ENCODE peak calls at places on chromosomes 1 and 21, in nine cellular contexts. One of them, this sample, is unnamed.
A peak's percentile ranks its signal among the peaks of the same experiment; 100 is the strongest.

GRCh38 chr1:116506132-116507004 is 64.5 kb downstream of the CD58 start:
- DNase-seq in glutamatergic neuron: no peak
- DNase-seq in neural crest cell: no peak
- DNase-seq in left ventricle myocardium inferior: no peak
- DNase-seq in AG09319: no peak
- DNase-seq in prostate gland: no peak
- DNase-seq in coronary artery: no peak
- DNase-seq in ascending aorta: no peak
- DNase-seq in tibial artery: no peak
- DNase-seq in this sample: no peak

GRCh38 chr1:86195281-86195680 is 38.7 kb upstream of the COL24A1 start:
- DNase-seq in AG09319: no peak
- DNase-seq in ascending aorta: no peak
- DNase-seq in left ventricle myocardium inferior: no peak
- DNase-seq in glutamatergic neuron: peak; percentile 22
- DNase-seq in neural crest cell: no peak
- DNase-seq in coronary artery: no peak
- DNase-seq in tibial artery: no peak
- DNase-seq in prostate gland: no peak
- DNase-seq in this sample: no peak

GRCh38 chr1:183244466-183244865 is 58.4 kb downstream of the LAMC2 start:
- DNase-seq in left ventricle myocardium inferior: peak; percentile 90
- DNase-seq in tibial artery: peak; percentile 97
- DNase-seq in glutamatergic neuron: no peak
- DNase-seq in AG09319: peak; percentile 87
- DNase-seq in prostate gland: no peak
- DNase-seq in neural crest cell: no peak
- DNase-seq in ascending aorta: no peak
- DNase-seq in coronary artery: peak; percentile 89
- DNase-seq in this sample: no peak

GRCh38 chr1:16174261-16174871 is 18.5 kb upstream of the EPHA2 start:
- DNase-seq in prostate gland: no peak
- DNase-seq in coronary artery: no peak
- DNase-seq in neural crest cell: no peak
- DNase-seq in tibial artery: no peak
- DNase-seq in AG09319: no peak
- DNase-seq in glutamatergic neuron: no peak
- DNase-seq in left ventricle myocardium inferior: no peak
- DNase-seq in ascending aorta: no peak
- DNase-seq in this sample: no peak

GRCh38 chr1:82246050-82246449 is 445.3 kb downstream of the ADGRL2 start:
- DNase-seq in glutamatergic neuron: no peak
- DNase-seq in AG09319: no peak
- DNase-seq in left ventricle myocardium inferior: no peak
- DNase-seq in prostate gland: no peak
- DNase-seq in tibial artery: no peak
- DNase-seq in neural crest cell: no peak
- DNase-seq in coronary artery: no peak
- DNase-seq in ascending aorta: no peak
- DNase-seq in this sample: no peak

GRCh38 chr1:220817907-220818306 is 31.2 kb downstream of the MTARC1 start:
- DNase-seq in left ventricle myocardium inferior: no peak
- DNase-seq in neural crest cell: no peak
- DNase-seq in glutamatergic neuron: no peak
- DNase-seq in prostate gland: no peak
- DNase-seq in AG09319: no peak
- DNase-seq in ascending aorta: no peak
- DNase-seq in tibial artery: no peak
- DNase-seq in coronary artery: no peak
- DNase-seq in this sample: no peak

GRCh38 chr21:42651515-42652401 is 1.7 kb upstream of the PDE9A start:
- DNase-seq in coronary artery: no peak
- DNase-seq in prostate gland: no peak
- DNase-seq in tibial artery: no peak
- DNase-seq in AG09319: no peak
- DNase-seq in left ventricle myocardium inferior: peak; percentile 17
- DNase-seq in neural crest cell: no peak
- DNase-seq in ascending aorta: no peak
- DNase-seq in glutamatergic neuron: peak; percentile 28
- DNase-seq in this sample: no peak

GRCh38 chr1:105073660-105074059 is 1324.0 kb downstream of the AMY1C start:
- DNase-seq in coronary artery: no peak
- DNase-seq in tibial artery: no peak
- DNase-seq in glutamatergic neuron: no peak
- DNase-seq in left ventricle myocardium inferior: no peak
- DNase-seq in prostate gland: no peak
- DNase-seq in neural crest cell: no peak
- DNase-seq in AG09319: no peak
- DNase-seq in ascending aorta: no peak
- DNase-seq in this sample: no peak

GRCh38 chr1:60942896-60943633 is 139.3 kb upstream of the NFIA start:
- DNase-seq in tibial artery: no peak
- DNase-seq in coronary artery: no peak
- DNase-seq in prostate gland: no peak
- DNase-seq in neural crest cell: no peak
- DNase-seq in ascending aorta: no peak
- DNase-seq in glutamatergic neuron: no peak
- DNase-seq in AG09319: no peak
- DNase-seq in left ventricle myocardium inferior: no peak
- DNase-seq in this sample: no peak

DNA sequence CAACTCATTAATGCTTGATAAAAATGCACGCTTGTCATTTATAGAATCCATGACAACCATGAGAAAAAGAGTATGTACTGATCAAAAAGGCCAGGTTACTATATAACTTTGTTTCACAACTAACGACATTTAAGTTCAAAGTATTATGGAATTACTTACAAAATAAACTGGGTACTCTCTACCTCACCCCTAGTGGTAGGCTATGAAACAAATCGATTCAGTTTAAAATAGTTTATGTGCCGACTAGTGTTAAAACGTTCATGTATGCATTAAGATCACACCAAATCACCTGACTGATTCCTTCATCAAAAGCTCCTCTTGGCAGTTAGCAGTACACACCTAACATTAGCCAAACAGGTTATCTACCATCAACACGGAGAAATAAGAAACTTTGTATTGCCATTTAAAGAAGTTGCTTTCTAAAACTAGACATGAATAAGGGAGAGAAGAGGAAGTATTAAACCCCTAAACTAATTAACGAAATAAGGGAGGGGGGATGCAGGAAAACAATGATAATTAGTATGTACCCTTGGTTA is 137.1 kb downstream of the AKT3 start:
- DNase-seq in coronary artery: no peak
- DNase-seq in prostate gland: no peak
- DNase-seq in left ventricle myocardium inferior: no peak
- DNase-seq in ascending aorta: no peak
- DNase-seq in tibial artery: no peak
- DNase-seq in glutamatergic neuron: no peak
- DNase-seq in neural crest cell: no peak
- DNase-seq in AG09319: no peak
- DNase-seq in this sample: no peak
- TF ChIP-seq CTCF in coronary artery: no peak
- TF ChIP-seq CTCF in prostate gland: no peak
- TF ChIP-seq CTCF in left ventricle myocardium inferior: peak; percentile 31
- TF ChIP-seq CTCF in ascending aorta: no peak
- TF ChIP-seq CTCF in tibial artery: no peak
- TF ChIP-seq CTCF in glutamatergic neuron: peak; percentile 60
- TF ChIP-seq CTCF in neural crest cell: peak; percentile 56
- TF ChIP-seq CTCF in AG09319: peak; percentile 29
- TF ChIP-seq CTCF in this sample: peak; percentile 37

DNA sequence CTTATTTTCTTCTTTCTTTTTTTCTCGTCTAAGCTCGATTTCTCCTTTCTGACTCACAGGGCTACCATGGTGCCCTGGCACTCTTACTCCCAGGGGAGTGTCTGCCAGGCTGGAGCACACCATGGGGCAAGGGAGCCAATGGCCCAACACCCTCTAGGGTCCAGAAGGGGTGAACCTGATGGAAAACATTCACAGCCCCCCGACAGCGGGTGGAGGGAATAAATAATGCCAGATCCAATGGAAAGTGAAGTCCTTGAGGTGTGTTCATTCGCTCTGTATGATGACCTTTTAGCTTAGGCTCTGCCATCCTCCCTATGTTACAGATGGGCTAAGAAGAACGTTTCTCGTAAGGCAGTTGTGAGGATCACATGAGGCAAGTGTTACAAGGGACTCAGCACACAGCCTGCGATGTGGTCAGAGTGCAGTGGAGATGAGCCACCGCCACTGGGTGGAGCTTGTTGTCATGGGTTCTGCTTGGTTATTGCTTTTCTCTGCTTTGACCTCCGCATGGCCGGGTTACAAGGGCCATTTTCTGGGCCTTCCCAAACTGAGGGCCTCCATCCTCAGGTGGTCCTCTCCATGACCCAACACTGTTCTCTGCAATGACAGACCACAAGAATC is 3.5 kb upstream of the FCMR start:
- DNase-seq in neural crest cell: no peak
- DNase-seq in ascending aorta: peak; percentile 49
- DNase-seq in glutamatergic neuron: peak; percentile 26
- DNase-seq in prostate gland: no peak
- DNase-seq in tibial artery: no peak
- DNase-seq in coronary artery: no peak
- DNase-seq in AG09319: no peak
- DNase-seq in left ventricle myocardium inferior: no peak
- DNase-seq in this sample: no peak
- TF ChIP-seq CTCF in neural crest cell: no peak
- TF ChIP-seq CTCF in ascending aorta: no peak
- TF ChIP-seq CTCF in glutamatergic neuron: no peak
- TF ChIP-seq CTCF in prostate gland: no peak
- TF ChIP-seq CTCF in tibial artery: no peak
- TF ChIP-seq CTCF in coronary artery: no peak
- TF ChIP-seq CTCF in AG09319: no peak
- TF ChIP-seq CTCF in left ventricle myocardium inferior: peak; percentile 20
- TF ChIP-seq CTCF in this sample: no peak

DNA sequence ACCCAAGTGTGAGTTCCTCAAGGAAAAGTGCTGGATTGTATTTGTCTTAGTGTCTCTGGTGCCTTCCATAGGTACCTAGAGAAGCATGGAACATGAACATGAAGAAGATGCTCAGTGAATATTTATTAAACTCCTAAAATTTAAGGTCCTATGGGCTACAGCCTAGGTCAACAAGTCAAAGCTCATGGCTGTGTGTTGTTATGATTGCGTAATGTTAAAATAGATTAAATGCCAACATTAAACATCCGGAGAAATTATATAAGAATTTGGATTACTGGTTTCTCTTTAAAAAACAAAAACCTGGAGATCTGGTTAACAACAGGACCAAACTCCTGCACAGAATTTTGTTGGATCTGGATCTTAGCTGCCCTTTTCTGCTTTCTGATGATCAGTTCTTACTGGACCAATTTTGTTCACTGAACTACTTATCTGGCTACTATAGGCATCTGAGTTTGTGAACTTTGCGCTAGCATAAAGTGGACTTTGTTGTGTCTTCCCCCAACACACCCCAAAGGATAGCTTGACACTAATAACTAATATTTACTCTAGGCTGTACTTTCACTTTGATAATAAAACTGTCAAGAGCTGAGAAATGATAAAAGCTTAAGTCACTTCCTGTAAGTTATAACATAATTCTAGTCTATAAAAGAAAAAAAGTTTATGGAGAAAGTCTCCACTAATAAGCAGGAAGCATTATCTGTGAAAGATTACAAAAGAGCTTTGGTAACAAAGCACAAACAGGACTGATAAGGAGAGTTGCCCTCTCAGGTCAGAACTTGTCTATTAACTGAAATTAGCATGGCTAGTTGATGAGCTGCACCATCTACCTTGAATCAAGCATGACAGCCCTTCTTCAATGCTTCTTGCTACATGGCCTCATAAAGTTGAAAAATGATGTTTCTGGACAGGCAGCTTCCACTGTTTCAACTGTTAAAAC is 20.7 kb downstream of the F5 start:
- DNase-seq in left ventricle myocardium inferior: no peak
- DNase-seq in neural crest cell: no peak
- DNase-seq in glutamatergic neuron: no peak
- DNase-seq in ascending aorta: no peak
- DNase-seq in prostate gland: no peak
- DNase-seq in AG09319: no peak
- DNase-seq in tibial artery: no peak
- DNase-seq in coronary artery: no peak
- DNase-seq in this sample: no peak
- TF ChIP-seq CTCF in left ventricle myocardium inferior: no peak
- TF ChIP-seq CTCF in neural crest cell: no peak
- TF ChIP-seq CTCF in glutamatergic neuron: no peak
- TF ChIP-seq CTCF in ascending aorta: no peak
- TF ChIP-seq CTCF in prostate gland: no peak
- TF ChIP-seq CTCF in AG09319: no peak
- TF ChIP-seq CTCF in tibial artery: no peak
- TF ChIP-seq CTCF in coronary artery: no peak
- TF ChIP-seq CTCF in this sample: no peak

GRCh38 chr21:46345861-46346260 is 21.9 kb downstream of the PCNT start:
- DNase-seq in left ventricle myocardium inferior: no peak
- DNase-seq in coronary artery: no peak
- DNase-seq in AG09319: no peak
- DNase-seq in prostate gland: no peak
- DNase-seq in neural crest cell: no peak
- DNase-seq in tibial artery: no peak
- DNase-seq in ascending aorta: no peak
- DNase-seq in glutamatergic neuron: no peak
- DNase-seq in this sample: no peak

GRCh38 chr21:46346296-46347202 is 22.6 kb downstream of the PCNT start:
- DNase-seq in AG09319: no peak
- DNase-seq in coronary artery: no peak
- DNase-seq in tibial artery: no peak
- DNase-seq in glutamatergic neuron: no peak
- DNase-seq in prostate gland: no peak
- DNase-seq in ascending aorta: no peak
- DNase-seq in neural crest cell: no peak
- DNase-seq in left ventricle myocardium inferior: no peak
- DNase-seq in this sample: no peak

GRCh38 chr21:46349134-46349760 is 25.3 kb downstream of the PCNT start:
- DNase-seq in AG09319: no peak
- DNase-seq in tibial artery: no peak
- DNase-seq in glutamatergic neuron: no peak
- DNase-seq in neural crest cell: no peak
- DNase-seq in left ventricle myocardium inferior: no peak
- DNase-seq in ascending aorta: no peak
- DNase-seq in coronary artery: no peak
- DNase-seq in prostate gland: no peak
- DNase-seq in this sample: no peak

GRCh38 chr21:46347203-46347550 is 23.2 kb downstream of the PCNT start:
- DNase-seq in tibial artery: no peak
- DNase-seq in glutamatergic neuron: no peak
- DNase-seq in left ventricle myocardium inferior: no peak
- DNase-seq in coronary artery: no peak
- DNase-seq in neural crest cell: no peak
- DNase-seq in AG09319: no peak
- DNase-seq in prostate gland: no peak
- DNase-seq in ascending aorta: no peak
- DNase-seq in this sample: no peak

DNA sequence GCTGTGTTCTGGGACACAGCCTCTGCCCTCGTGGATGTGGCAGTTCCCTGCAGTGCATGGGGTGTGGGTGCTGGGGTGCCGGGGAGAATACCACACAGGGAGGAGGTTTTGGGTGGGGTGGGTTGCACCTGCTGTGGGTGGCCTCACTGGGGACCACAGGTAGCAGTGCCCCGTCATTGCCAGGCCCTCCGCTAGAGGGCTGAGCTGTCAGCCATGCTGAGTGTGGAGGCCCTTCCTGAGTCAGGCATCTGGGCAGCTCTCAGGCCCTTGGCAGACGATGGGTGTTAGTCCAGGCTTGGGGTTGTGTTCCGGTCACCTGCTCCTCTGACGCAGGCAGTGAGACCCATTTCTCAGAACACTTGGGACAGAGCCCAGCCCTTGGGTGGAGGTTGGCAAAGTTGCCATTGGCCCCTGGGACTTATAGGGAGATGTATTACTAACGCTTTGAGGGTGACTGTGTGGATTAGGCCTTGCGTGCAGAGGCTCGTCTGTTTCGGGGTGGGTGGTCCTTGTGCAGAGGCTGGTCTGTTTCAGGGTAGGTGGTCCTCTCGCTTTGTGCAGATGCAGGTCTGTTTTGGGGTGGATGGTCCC is 23.9 kb downstream of the PCNT start:
- DNase-seq in AG09319: no peak
- DNase-seq in glutamatergic neuron: no peak
- DNase-seq in ascending aorta: peak; percentile 54
- DNase-seq in left ventricle myocardium inferior: peak; percentile 74
- DNase-seq in tibial artery: no peak
- DNase-seq in coronary artery: no peak
- DNase-seq in neural crest cell: no peak
- DNase-seq in prostate gland: no peak
- DNase-seq in this sample: no peak
- TF ChIP-seq CTCF in AG09319: no peak
- TF ChIP-seq CTCF in glutamatergic neuron: no peak
- TF ChIP-seq CTCF in ascending aorta: peak; percentile 21
- TF ChIP-seq CTCF in left ventricle myocardium inferior: peak; percentile 57
- TF ChIP-seq CTCF in tibial artery: no peak
- TF ChIP-seq CTCF in coronary artery: no peak
- TF ChIP-seq CTCF in neural crest cell: no peak
- TF ChIP-seq CTCF in prostate gland: no peak
- TF ChIP-seq CTCF in this sample: no peak

This sample was measured in mesothelial cell of epicardium.